ENCODE peak calls at places on chromosome 9, in seven cellular contexts. A, G, O, S, F, I and U are unnamed samples.

GRCh38 chr9:137748741-137749140 is 128.8 kb upstream of the CACNA1B start:
- DNase-seq in G (no peak), F (no peak), I (no peak), A (no peak), S (no peak), O (no peak), U (no peak)

GRCh38 chr9:2120926-2121689 is 106.0 kb downstream of the SMARCA2 start:
- DNase-seq in O (no peak), S (no peak), F (no peak), G (no peak), I (peak; percentile 47), A (peak; percentile 7), U (peak; percentile 79)

GRCh38 chr9:12822111-12822510 is 47.3 kb downstream of the LURAP1L start:
- DNase-seq in A (no peak), F (no peak), O (no peak), I (no peak), G (no peak), S (no peak), U (no peak)

GRCh38 chr9:85702881-85703280 is 38.9 kb downstream of the AGTPBP1 start:
- DNase-seq in O (no peak), S (no peak), F (no peak), A (no peak), I (no peak), G (no peak), U (no peak)

GRCh38 chr9:135602789-135603481 is 36.4 kb downstream of the GLT6D1 start:
- DNase-seq in O (no peak), S (peak; percentile 32), G (no peak), A (peak; percentile 29), F (peak; percentile 68), I (peak; percentile 9), U (peak; percentile 45)

GRCh38 chr9:36878986-36879982 is 154.8 kb downstream of the PAX5 start:
- DNase-seq in F (no peak), A (no peak), I (no peak), G (no peak), S (peak; percentile 58), O (peak; percentile 19), U (no peak)

GRCh38 chr9:27572566-27572917 is 739 bp downstream of the C9orf72 start:
- DNase-seq in O (peak; percentile 58), I (peak; percentile 46), A (no peak), F (peak; percentile 66), G (peak; percentile 74), S (no peak), U (peak; percentile 59)

GRCh38 chr9:133101356-133102189 is 19.5 kb downstream of the RALGDS start:
- DNase-seq in G (no peak), S (no peak), O (no peak), A (no peak), F (no peak), I (no peak), U (no peak)

GRCh38 chr9:89234636-89235035 is 56.0 kb upstream of the SHC3 start:
- DNase-seq in I (peak; percentile 19), S (peak; percentile 67), O (no peak), F (no peak), G (no peak), A (no peak), U (no peak)

GRCh38 chr9:132478353-132478752 is 68.3 kb downstream of the CFAP77 start:
- DNase-seq in O (no peak), F (no peak), A (no peak), I (no peak), G (no peak), S (no peak), U (no peak)

GRCh38 chr9:77712533-77713130 is 64.5 kb upstream of the GNA14 start:
- DNase-seq in O (no peak), I (peak; percentile 87), G (peak; percentile 76), A (no peak), F (no peak), S (no peak), U (peak; percentile 93)

GRCh38 chr9:89507626-89508025 is 9.7 kb upstream of the SEMA4D start:
- DNase-seq in G (no peak), I (no peak), S (no peak), F (no peak), O (no peak), A (no peak), U (no peak)

GRCh38 chr9:94086468-94086867 is 2.2 kb downstream of the PTPDC1 start:
- DNase-seq in O (no peak), A (peak; percentile 31), G (no peak), S (no peak), F (no peak), I (peak; percentile 71), U (peak; percentile 86)

GRCh38 chr9:94975480-94976452 is 249.3 kb downstream of the AOPEP start:
- DNase-seq in I (no peak), O (no peak), A (no peak), F (no peak), G (no peak), S (no peak), U (no peak)

GRCh38 chr9:96441798-96442445 is 8.0 kb upstream of the HABP4 start:
- DNase-seq in I (no peak), A (no peak), F (peak; percentile 60), O (no peak), S (peak; percentile 11), G (peak; percentile 58), U (peak; percentile 53)

GRCh38 chr9:10208691-10209069 is 404.1 kb downstream of the PTPRD start:
- DNase-seq in G (no peak), A (no peak), I (no peak), S (no peak), F (no peak), O (no peak), U (no peak)
- H3K4me3 ChIP-seq in G (no peak overlapping the region), A (no peak overlapping the region), I (no peak overlapping the region), S (peak overlapping the region; percentile 22), F (no peak overlapping the region), O (no peak overlapping the region), U (peak overlapping the region; percentile 35)

GRCh38 chr9:112047538-112048066 is 127.5 kb downstream of the SUSD1 start:
- DNase-seq in O (no peak), I (no peak), S (no peak), A (no peak), F (no peak), G (no peak), U (no peak)

GRCh38 chr9:112050544-112051475 is 124.3 kb downstream of the SUSD1 start:
- DNase-seq in A (no peak), S (no peak), F (peak; percentile 73), I (peak; percentile 95), O (peak; percentile 14), G (no peak), U (peak; percentile 85)

GRCh38 chr9:112049834-112050516 is 125.1 kb downstream of the SUSD1 start:
- DNase-seq in O (no peak), A (no peak), F (no peak), S (no peak), G (no peak), I (peak; percentile 68), U (no peak)

GRCh38 chr9:112051812-112052211 is 123.3 kb downstream of the SUSD1 start:
- DNase-seq in I (no peak), O (no peak), S (no peak), G (no peak), F (no peak), A (no peak), U (no peak)

GRCh38 chr9:112048924-112049785 is 125.9 kb downstream of the SUSD1 start:
- DNase-seq in A (no peak), S (no peak), O (no peak), G (no peak), I (peak; percentile 86), F (peak; percentile 83), U (peak; percentile 62)
- TF ChIP-seq CTCF in A (no peak), S (no peak), O (no peak), G (no peak), I (no peak), F (no peak), U (no peak)

DNA sequence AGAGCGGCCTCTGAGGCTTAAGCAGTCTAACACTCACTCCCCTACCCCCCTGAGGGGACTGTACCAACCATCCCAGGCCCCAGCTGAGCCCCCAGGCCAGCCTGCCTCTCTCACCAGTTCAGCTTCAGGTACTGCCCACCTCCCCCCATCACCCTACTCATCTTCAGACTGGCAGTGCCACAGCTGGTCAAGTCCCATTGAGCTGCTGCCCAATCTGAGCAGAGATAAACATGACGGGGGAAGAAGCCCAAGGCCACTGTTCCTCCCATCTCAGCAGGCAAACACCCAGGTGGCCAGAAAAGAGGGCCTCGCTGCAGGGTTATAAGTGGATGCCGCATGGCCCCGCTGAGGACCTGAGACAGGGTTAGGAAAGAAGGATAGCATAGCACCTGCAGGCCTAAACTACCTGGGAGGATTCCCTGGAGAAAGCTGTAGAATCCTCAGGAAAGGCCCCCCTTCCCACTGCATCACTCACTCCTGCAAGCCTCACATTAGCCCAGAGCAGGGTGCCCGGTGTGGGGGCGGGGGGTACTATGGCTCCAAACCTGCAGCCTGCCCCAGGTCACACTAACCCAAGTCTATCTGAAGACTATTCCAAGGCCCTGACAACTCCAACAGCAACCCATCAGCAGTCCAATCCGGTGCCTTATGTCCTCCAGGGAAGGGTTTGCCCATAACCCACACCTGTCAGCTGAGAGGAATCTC is 3.6 kb downstream of the B4GALT1 start:
- DNase-seq in F (no peak), S (no peak), I (no peak), O (no peak), A (no peak), G (no peak), U (no peak)
- H3K4me3 ChIP-seq in F (no peak overlapping the region), S (peak overlapping the region; percentile 78), I (no peak overlapping the region), O (no peak overlapping the region), A (no peak overlapping the region), G (peak overlapping the region; percentile 93), U (no peak overlapping the region)

GRCh38 chr9:121281614-121282291 is 13.8 kb downstream of the GSN start:
- DNase-seq in S (no peak), O (peak; percentile 88), G (peak; percentile 96), I (peak; percentile 70), A (peak; percentile 94), F (peak; percentile 96), U (peak; percentile 63)

GRCh38 chr9:121283072-121283398 is 15.1 kb downstream of the GSN start:
- DNase-seq in A (no peak), S (no peak), G (no peak), F (no peak), I (no peak), O (no peak), U (no peak)

GRCh38 chr9:121282309-121283071 is 14.5 kb downstream of the GSN start:
- DNase-seq in A (no peak), S (no peak), O (no peak), F (peak; percentile 58), I (peak; percentile 62), G (peak; percentile 36), U (no peak)

GRCh38 chr9:121279841-121280388 is 12.0 kb downstream of the GSN start:
- DNase-seq in G (peak; percentile 12), F (no peak), A (no peak), O (no peak), I (no peak), S (no peak), U (no peak)

DNA sequence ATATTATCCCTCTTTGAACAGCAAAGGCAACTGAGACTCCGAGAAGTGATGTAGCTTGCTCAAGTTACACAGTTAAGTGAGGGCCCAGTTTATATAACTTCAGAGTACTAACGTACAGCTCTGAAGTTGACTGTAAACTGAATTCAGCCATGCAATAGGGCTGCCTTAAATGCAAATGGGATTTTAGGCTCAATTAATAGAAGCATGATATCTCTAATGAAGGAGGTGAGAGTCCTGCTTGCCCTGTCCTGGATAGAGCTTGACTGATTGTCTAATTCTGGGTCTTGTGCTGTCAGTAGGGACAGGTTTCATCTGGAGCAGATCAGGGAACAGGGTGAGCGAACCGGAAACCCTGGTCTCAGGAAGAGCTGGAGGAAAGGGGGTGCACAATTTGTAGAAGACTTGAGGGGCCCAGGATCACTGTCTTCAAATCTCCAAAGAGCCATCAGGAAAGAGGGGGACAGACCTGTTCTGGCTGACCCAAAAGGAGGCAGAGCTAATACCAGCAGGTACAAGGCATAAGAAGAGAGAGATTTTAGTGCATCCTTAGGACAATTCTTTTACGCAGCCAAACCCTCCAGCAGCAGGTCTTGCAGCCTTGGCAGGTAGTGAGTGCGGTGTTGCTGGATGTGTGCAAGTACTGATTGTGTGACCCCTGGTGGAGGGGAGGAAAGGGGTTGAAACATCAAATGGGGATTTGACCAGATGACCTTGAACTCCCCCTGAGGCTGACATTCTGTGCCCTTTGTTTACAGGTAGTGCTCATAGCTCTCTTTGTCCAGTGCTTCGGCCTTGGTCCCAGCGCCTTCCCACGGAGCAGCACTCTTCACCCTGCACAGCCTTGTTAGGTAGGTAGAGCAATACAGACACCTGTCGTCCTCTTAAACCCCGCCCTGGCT is 13.0 kb downstream of the GSN start:
- DNase-seq in A (no peak), S (no peak), O (no peak), G (no peak), I (no peak), F (no peak), U (no peak)
- TF ChIP-seq CTCF in A (no peak), S (no peak), O (no peak), G (no peak), I (no peak), F (no peak), U (no peak)